ENCODE peak calls at places on chromosomes 12 and 14, in ten cellular contexts. One of them, this sample, is unnamed.

GRCh38 chr14:70320294-70320693 is 39.2 kb downstream of the COX16 start:
- DNase-seq in fibroblast of lung: no peak
- DNase-seq in effector memory CD4-positive, alpha-beta T cell: no peak
- DNase-seq in pancreas: no peak
- DNase-seq in HL-60: no peak
- DNase-seq in CD4-positive, CD25-positive, alpha-beta regulatory T cell: no peak
- DNase-seq in right cardiac atrium: no peak
- DNase-seq in body of pancreas: no peak
- DNase-seq in aorta: no peak
- DNase-seq in dorsolateral prefrontal cortex: no peak
- DNase-seq in this sample: no peak

GRCh38 chr12:13368431-13368830 is 171.9 kb downstream of the EMP1 start:
- DNase-seq in fibroblast of lung: no peak
- DNase-seq in effector memory CD4-positive, alpha-beta T cell: no peak
- DNase-seq in pancreas: no peak
- DNase-seq in HL-60: no peak
- DNase-seq in CD4-positive, CD25-positive, alpha-beta regulatory T cell: no peak
- DNase-seq in right cardiac atrium: no peak
- DNase-seq in body of pancreas: no peak
- DNase-seq in aorta: no peak
- DNase-seq in dorsolateral prefrontal cortex: no peak
- DNase-seq in this sample: no peak

GRCh38 chr14:77485901-77486678 is 12.5 kb downstream of the ISM2 start:
- DNase-seq in fibroblast of lung: no peak
- DNase-seq in effector memory CD4-positive, alpha-beta T cell: no peak
- DNase-seq in pancreas: no peak
- DNase-seq in HL-60: no peak
- DNase-seq in CD4-positive, CD25-positive, alpha-beta regulatory T cell: no peak
- DNase-seq in right cardiac atrium: no peak
- DNase-seq in body of pancreas: no peak
- DNase-seq in aorta: no peak
- DNase-seq in dorsolateral prefrontal cortex: no peak
- DNase-seq in this sample: peak

GRCh38 chr14:94047581-94047980 is 21.4 kb downstream of the OTUB2 start:
- DNase-seq in fibroblast of lung: no peak
- DNase-seq in effector memory CD4-positive, alpha-beta T cell: no peak
- DNase-seq in pancreas: no peak
- DNase-seq in HL-60: no peak
- DNase-seq in CD4-positive, CD25-positive, alpha-beta regulatory T cell: no peak
- DNase-seq in right cardiac atrium: no peak
- DNase-seq in body of pancreas: peak
- DNase-seq in aorta: no peak
- DNase-seq in dorsolateral prefrontal cortex: no peak
- DNase-seq in this sample: no peak

GRCh38 chr14:64540208-64541202 is at the start of gene HSPA2:
- DNase-seq in fibroblast of lung: peak
- DNase-seq in effector memory CD4-positive, alpha-beta T cell: peak
- DNase-seq in pancreas: peak
- DNase-seq in HL-60: peak
- DNase-seq in CD4-positive, CD25-positive, alpha-beta regulatory T cell: peak
- DNase-seq in right cardiac atrium: peak
- DNase-seq in body of pancreas: peak
- DNase-seq in aorta: peak
- DNase-seq in dorsolateral prefrontal cortex: peak
- DNase-seq in this sample: peak

GRCh38 chr12:131845121-131845520 is 16.9 kb downstream of the MMP17 start:
- DNase-seq in fibroblast of lung: no peak
- DNase-seq in effector memory CD4-positive, alpha-beta T cell: no peak
- DNase-seq in pancreas: no peak
- DNase-seq in HL-60: no peak
- DNase-seq in CD4-positive, CD25-positive, alpha-beta regulatory T cell: no peak
- DNase-seq in right cardiac atrium: no peak
- DNase-seq in body of pancreas: no peak
- DNase-seq in aorta: no peak
- DNase-seq in dorsolateral prefrontal cortex: no peak
- DNase-seq in this sample: no peak

GRCh38 chr12:5376591-5377207 is 55.2 kb upstream of the NTF3 start:
- DNase-seq in fibroblast of lung: no peak
- DNase-seq in effector memory CD4-positive, alpha-beta T cell: no peak
- DNase-seq in pancreas: no peak
- DNase-seq in HL-60: no peak
- DNase-seq in CD4-positive, CD25-positive, alpha-beta regulatory T cell: no peak
- DNase-seq in right cardiac atrium: no peak
- DNase-seq in body of pancreas: peak
- DNase-seq in aorta: no peak
- DNase-seq in dorsolateral prefrontal cortex: no peak
- DNase-seq in this sample: no peak

GRCh38 chr12:47867496-47867941 is 37.3 kb downstream of the VDR start:
- DNase-seq in fibroblast of lung: peak
- DNase-seq in effector memory CD4-positive, alpha-beta T cell: no peak
- DNase-seq in pancreas: no peak
- DNase-seq in HL-60: no peak
- DNase-seq in CD4-positive, CD25-positive, alpha-beta regulatory T cell: no peak
- DNase-seq in right cardiac atrium: no peak
- DNase-seq in body of pancreas: no peak
- DNase-seq in aorta: peak
- DNase-seq in dorsolateral prefrontal cortex: no peak
- DNase-seq in this sample: peak

GRCh38 chr12:41302979-41303403 is 114.9 kb downstream of the PDZRN4 start:
- DNase-seq in fibroblast of lung: no peak
- DNase-seq in effector memory CD4-positive, alpha-beta T cell: no peak
- DNase-seq in pancreas: no peak
- DNase-seq in HL-60: no peak
- DNase-seq in CD4-positive, CD25-positive, alpha-beta regulatory T cell: no peak
- DNase-seq in right cardiac atrium: no peak
- DNase-seq in body of pancreas: no peak
- DNase-seq in aorta: no peak
- DNase-seq in dorsolateral prefrontal cortex: no peak
- DNase-seq in this sample: peak

GRCh38 chr14:104458845-104459244 is 120.7 kb upstream of the C14orf180 start:
- DNase-seq in fibroblast of lung: no peak
- DNase-seq in effector memory CD4-positive, alpha-beta T cell: no peak
- DNase-seq in pancreas: no peak
- DNase-seq in HL-60: no peak
- DNase-seq in CD4-positive, CD25-positive, alpha-beta regulatory T cell: no peak
- DNase-seq in right cardiac atrium: no peak
- DNase-seq in body of pancreas: no peak
- DNase-seq in aorta: no peak
- DNase-seq in dorsolateral prefrontal cortex: no peak
- DNase-seq in this sample: no peak

GRCh38 chr14:103372552-103373304 is 12.5 kb upstream of the MARK3 start:
- DNase-seq in fibroblast of lung: peak
- DNase-seq in effector memory CD4-positive, alpha-beta T cell: no peak
- DNase-seq in pancreas: no peak
- DNase-seq in HL-60: no peak
- DNase-seq in CD4-positive, CD25-positive, alpha-beta regulatory T cell: no peak
- DNase-seq in right cardiac atrium: no peak
- DNase-seq in body of pancreas: no peak
- DNase-seq in aorta: peak
- DNase-seq in dorsolateral prefrontal cortex: no peak
- DNase-seq in this sample: peak

GRCh38 chr12:95859344-95859816 is 628 bp downstream of the SNRPF start:
- DNase-seq in fibroblast of lung: peak
- DNase-seq in effector memory CD4-positive, alpha-beta T cell: no peak
- DNase-seq in pancreas: no peak
- DNase-seq in HL-60: no peak
- DNase-seq in CD4-positive, CD25-positive, alpha-beta regulatory T cell: no peak
- DNase-seq in right cardiac atrium: no peak
- DNase-seq in body of pancreas: no peak
- DNase-seq in aorta: no peak
- DNase-seq in dorsolateral prefrontal cortex: no peak
- DNase-seq in this sample: peak

GRCh38 chr14:103880986-103881926 is 33.9 kb upstream of the PPP1R13B start:
- DNase-seq in fibroblast of lung: no peak
- DNase-seq in effector memory CD4-positive, alpha-beta T cell: no peak
- DNase-seq in pancreas: peak
- DNase-seq in HL-60: no peak
- DNase-seq in CD4-positive, CD25-positive, alpha-beta regulatory T cell: no peak
- DNase-seq in right cardiac atrium: peak
- DNase-seq in body of pancreas: peak
- DNase-seq in aorta: no peak
- DNase-seq in dorsolateral prefrontal cortex: no peak
- DNase-seq in this sample: no peak

GRCh38 chr14:72603639-72604038 is 290.3 kb downstream of the DPF3 start:
- DNase-seq in fibroblast of lung: no peak
- DNase-seq in effector memory CD4-positive, alpha-beta T cell: no peak
- DNase-seq in pancreas: no peak
- DNase-seq in HL-60: no peak
- DNase-seq in CD4-positive, CD25-positive, alpha-beta regulatory T cell: no peak
- DNase-seq in right cardiac atrium: no peak
- DNase-seq in body of pancreas: no peak
- DNase-seq in aorta: no peak
- DNase-seq in dorsolateral prefrontal cortex: no peak
- DNase-seq in this sample: no peak

GRCh38 chr14:89990218-89990617 is 34.5 kb downstream of the TDP1 start:
- DNase-seq in fibroblast of lung: no peak
- DNase-seq in effector memory CD4-positive, alpha-beta T cell: no peak
- DNase-seq in pancreas: no peak
- DNase-seq in HL-60: no peak
- DNase-seq in CD4-positive, CD25-positive, alpha-beta regulatory T cell: no peak
- DNase-seq in right cardiac atrium: no peak
- DNase-seq in body of pancreas: no peak
- DNase-seq in aorta: no peak
- DNase-seq in dorsolateral prefrontal cortex: no peak
- DNase-seq in this sample: no peak

GRCh38 chr12:55861871-55862270 is 19.1 kb upstream of the MMP19 start:
- DNase-seq in fibroblast of lung: no peak
- DNase-seq in effector memory CD4-positive, alpha-beta T cell: no peak
- DNase-seq in pancreas: no peak
- DNase-seq in HL-60: no peak
- DNase-seq in CD4-positive, CD25-positive, alpha-beta regulatory T cell: no peak
- DNase-seq in right cardiac atrium: no peak
- DNase-seq in body of pancreas: no peak
- DNase-seq in aorta: no peak
- DNase-seq in dorsolateral prefrontal cortex: no peak
- DNase-seq in this sample: no peak
- H3K27ac ChIP-seq in fibroblast of lung: no peak
- H3K27ac ChIP-seq in effector memory CD4-positive, alpha-beta T cell: no peak
- H3K27ac ChIP-seq in pancreas: no peak
- H3K27ac ChIP-seq in HL-60: no peak
- H3K27ac ChIP-seq in CD4-positive, CD25-positive, alpha-beta regulatory T cell: no peak
- H3K27ac ChIP-seq in right cardiac atrium: no peak
- H3K27ac ChIP-seq in body of pancreas: no peak
- H3K27ac ChIP-seq in aorta: no peak
- H3K27ac ChIP-seq in dorsolateral prefrontal cortex: no peak
- H3K27ac ChIP-seq in this sample: no peak

GRCh38 chr12:1328385-1328784 is 266.0 kb downstream of the FBXL14 start:
- DNase-seq in fibroblast of lung: no peak
- DNase-seq in effector memory CD4-positive, alpha-beta T cell: no peak
- DNase-seq in pancreas: peak
- DNase-seq in HL-60: peak
- DNase-seq in CD4-positive, CD25-positive, alpha-beta regulatory T cell: no peak
- DNase-seq in right cardiac atrium: peak
- DNase-seq in body of pancreas: no peak
- DNase-seq in aorta: peak
- DNase-seq in dorsolateral prefrontal cortex: no peak
- DNase-seq in this sample: no peak

GRCh38 chr12:1330475-1330827 is 263.9 kb downstream of the FBXL14 start:
- DNase-seq in fibroblast of lung: no peak
- DNase-seq in effector memory CD4-positive, alpha-beta T cell: no peak
- DNase-seq in pancreas: no peak
- DNase-seq in HL-60: no peak
- DNase-seq in CD4-positive, CD25-positive, alpha-beta regulatory T cell: no peak
- DNase-seq in right cardiac atrium: no peak
- DNase-seq in body of pancreas: no peak
- DNase-seq in aorta: no peak
- DNase-seq in dorsolateral prefrontal cortex: no peak
- DNase-seq in this sample: no peak

GRCh38 chr12:1329784-1330474 is 264.5 kb downstream of the FBXL14 start:
- DNase-seq in fibroblast of lung: no peak
- DNase-seq in effector memory CD4-positive, alpha-beta T cell: no peak
- DNase-seq in pancreas: no peak
- DNase-seq in HL-60: no peak
- DNase-seq in CD4-positive, CD25-positive, alpha-beta regulatory T cell: no peak
- DNase-seq in right cardiac atrium: no peak
- DNase-seq in body of pancreas: no peak
- DNase-seq in aorta: no peak
- DNase-seq in dorsolateral prefrontal cortex: no peak
- DNase-seq in this sample: no peak

DNA sequence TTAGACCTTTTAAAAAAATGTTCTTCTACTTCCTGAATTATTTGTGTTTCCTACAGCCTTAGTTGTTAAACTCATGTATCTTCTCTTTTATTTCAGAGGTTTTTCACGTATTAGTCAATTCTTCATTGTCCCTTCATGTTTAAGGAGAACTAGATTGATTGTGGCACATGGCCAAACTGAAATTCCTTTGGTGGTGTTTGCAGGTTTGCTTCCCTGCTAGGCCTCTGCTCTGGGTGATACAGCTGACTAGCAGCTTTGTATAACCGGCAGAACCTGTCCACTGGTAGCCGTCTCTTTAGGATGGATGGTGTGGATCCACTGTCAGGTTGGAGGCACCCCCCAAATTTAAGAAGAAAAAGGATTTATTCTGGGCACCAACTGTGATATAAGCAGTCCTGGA is 262.1 kb downstream of the FBXL14 start:
- DNase-seq in fibroblast of lung: no peak
- DNase-seq in effector memory CD4-positive, alpha-beta T cell: no peak
- DNase-seq in pancreas: peak
- DNase-seq in HL-60: no peak
- DNase-seq in CD4-positive, CD25-positive, alpha-beta regulatory T cell: no peak
- DNase-seq in right cardiac atrium: no peak
- DNase-seq in body of pancreas: peak
- DNase-seq in aorta: no peak
- DNase-seq in dorsolateral prefrontal cortex: no peak
- DNase-seq in this sample: peak
- H3K27ac ChIP-seq in fibroblast of lung: no peak
- H3K27ac ChIP-seq in effector memory CD4-positive, alpha-beta T cell: no peak
- H3K27ac ChIP-seq in pancreas: peak
- H3K27ac ChIP-seq in HL-60: no peak
- H3K27ac ChIP-seq in CD4-positive, CD25-positive, alpha-beta regulatory T cell: no peak
- H3K27ac ChIP-seq in right cardiac atrium: no peak
- H3K27ac ChIP-seq in body of pancreas: peak
- H3K27ac ChIP-seq in aorta: no peak
- H3K27ac ChIP-seq in dorsolateral prefrontal cortex: no peak
- H3K27ac ChIP-seq in this sample: no peak

GRCh38 chr12:7758346-7758745 is 6.7 kb upstream of the NANOGNB start:
- DNase-seq in fibroblast of lung: no peak
- DNase-seq in effector memory CD4-positive, alpha-beta T cell: no peak
- DNase-seq in pancreas: no peak
- DNase-seq in HL-60: no peak
- DNase-seq in CD4-positive, CD25-positive, alpha-beta regulatory T cell: no peak
- DNase-seq in right cardiac atrium: no peak
- DNase-seq in body of pancreas: no peak
- DNase-seq in aorta: no peak
- DNase-seq in dorsolateral prefrontal cortex: no peak
- DNase-seq in this sample: no peak
- H3K27ac ChIP-seq in fibroblast of lung: no peak
- H3K27ac ChIP-seq in effector memory CD4-positive, alpha-beta T cell: no peak
- H3K27ac ChIP-seq in pancreas: no peak
- H3K27ac ChIP-seq in HL-60: no peak
- H3K27ac ChIP-seq in CD4-positive, CD25-positive, alpha-beta regulatory T cell: no peak
- H3K27ac ChIP-seq in right cardiac atrium: no peak
- H3K27ac ChIP-seq in body of pancreas: no peak
- H3K27ac ChIP-seq in aorta: no peak
- H3K27ac ChIP-seq in dorsolateral prefrontal cortex: no peak
- H3K27ac ChIP-seq in this sample: no peak

DNA sequence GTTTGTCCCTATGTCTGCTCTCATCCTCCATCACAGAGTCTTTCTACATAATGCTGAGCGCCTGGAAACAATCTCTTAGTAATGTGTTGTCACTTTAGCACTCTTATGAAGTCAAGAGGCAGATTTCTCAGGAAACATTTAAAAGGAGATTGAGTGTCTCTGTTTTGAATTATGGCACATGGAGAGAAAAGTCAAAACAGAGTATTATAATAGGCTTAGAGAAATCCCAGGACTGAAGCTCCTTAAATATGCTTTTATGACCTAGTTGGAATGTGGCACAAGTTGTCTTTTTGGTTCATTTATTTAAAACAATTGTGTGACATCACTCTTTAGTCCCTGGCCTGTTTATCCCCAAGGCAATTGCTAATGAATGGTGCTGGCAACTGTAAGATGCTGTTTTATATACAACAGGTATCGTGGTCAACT is 117.8 kb upstream of the HIF1A start:
- DNase-seq in fibroblast of lung: no peak
- DNase-seq in effector memory CD4-positive, alpha-beta T cell: no peak
- DNase-seq in pancreas: no peak
- DNase-seq in HL-60: no peak
- DNase-seq in CD4-positive, CD25-positive, alpha-beta regulatory T cell: no peak
- DNase-seq in right cardiac atrium: no peak
- DNase-seq in body of pancreas: no peak
- DNase-seq in aorta: no peak
- DNase-seq in dorsolateral prefrontal cortex: no peak
- DNase-seq in this sample: no peak
- H3K27ac ChIP-seq in fibroblast of lung: no peak
- H3K27ac ChIP-seq in effector memory CD4-positive, alpha-beta T cell: no peak
- H3K27ac ChIP-seq in pancreas: no peak
- H3K27ac ChIP-seq in HL-60: no peak
- H3K27ac ChIP-seq in CD4-positive, CD25-positive, alpha-beta regulatory T cell: no peak
- H3K27ac ChIP-seq in right cardiac atrium: no peak
- H3K27ac ChIP-seq in body of pancreas: no peak
- H3K27ac ChIP-seq in aorta: no peak
- H3K27ac ChIP-seq in dorsolateral prefrontal cortex: no peak
- H3K27ac ChIP-seq in this sample: no peak

This sample was measured in foreskin keratinocyte.